ENCODE peak calls at places on chromosomes 16 and 17, in five cellular contexts. J is testis, T is neural progenitor cell, X is Karpas-422, M is prostate gland. H is an unnamed sample.

GRCh38 chr17:31424944-31425582 is 33.6 kb downstream of the RAB11FIP4 start:
- DNase-seq in T (peak; percentile 75), X (no peak), J (no peak), M (no peak), H (no peak)

GRCh38 chr17:4512156-4513112 is 13.8 kb downstream of the SPNS2 start:
- DNase-seq in J (no peak), M (no peak), T (no peak), X (no peak), H (no peak)

GRCh38 chr17:12990041-12990808 is 27.6 kb downstream of the ELAC2 start:
- DNase-seq in J (no peak), M (no peak), X (peak; percentile 48), T (no peak), H (no peak)

GRCh38 chr17:51166987-51167931 is 1.0 kb downstream of the NME2 start:
- DNase-seq in X (peak; percentile 87), T (peak; percentile 66), M (peak; percentile 14), J (peak; percentile 58), H (peak; percentile 78)

GRCh38 chr16:79171504-79172240 is 428.9 kb downstream of the MAF start:
- DNase-seq in J (no peak), X (no peak), M (no peak), T (no peak), H (no peak)

GRCh38 chr16:89095401-89095974 is 1.8 kb downstream of the ACSF3 start:
- DNase-seq in M (no peak), X (peak; percentile 49), T (no peak), J (no peak), H (no peak)

GRCh38 chr17:40322417-40323315 is 13.7 kb downstream of the RARA start:
- DNase-seq in T (no peak), M (no peak), J (peak; percentile 46), X (peak; percentile 94), H (peak; percentile 87)

GRCh38 chr16:77897831-77898540 is 109.6 kb downstream of the VAT1L start:
- DNase-seq in J (no peak), M (no peak), T (no peak), X (no peak), H (no peak)

GRCh38 chr17:7915611-7916382 is at the start of gene RNF227:
- DNase-seq in M (peak; percentile 91), X (peak; percentile 96), T (peak; percentile 95), J (peak; percentile 93), H (peak; percentile 98)

GRCh38 chr16:67774457-67774853 is 31.9 kb downstream of the RANBP10 start:
- DNase-seq in M (no peak), T (no peak), J (no peak), X (no peak), H (no peak)

GRCh38 chr17:46063239-46063638 is 64.2 kb downstream of the STH start:
- DNase-seq in X (no peak), J (no peak), T (no peak), M (no peak), H (peak; percentile 8)

GRCh38 chr16:763903-764750 is 3.6 kb downstream of the MSLN start:
- DNase-seq in X (no peak), J (no peak), T (no peak), M (no peak), H (no peak)

GRCh38 chr17:70564006-70564620 is 394.8 kb downstream of the KCNJ2 start:
- DNase-seq in T (no peak), X (no peak), J (no peak), M (no peak), H (no peak)

GRCh38 chr17:73820686-73821448 is 176.6 kb upstream of the SDK2 start:
- DNase-seq in X (peak; percentile 58), J (no peak), M (no peak), T (peak; percentile 86), H (peak; percentile 91)

GRCh38 chr16:8999800-9000199 is 36.1 kb upstream of the USP7 start:
- DNase-seq in X (no peak), J (no peak), M (no peak), T (no peak), H (no peak)

GRCh38 chr17:56793947-56794346 is 39.8 kb downstream of the C17orf67 start:
- DNase-seq in J (no peak), T (peak; percentile 28), X (no peak), M (no peak), H (no peak)

GRCh38 chr16:23950898-23951297 is 115.1 kb downstream of the PRKCB start:
- DNase-seq in T (no peak), X (no peak), M (no peak), J (no peak), H (peak; percentile 38)

GRCh38 chr17:1399366-1399678 is 700 bp downstream of the YWHAE start:
- DNase-seq in X (no peak), M (no peak), T (no peak), J (no peak), H (no peak)

GRCh38 chr16:27355610-27356009 is 41.8 kb downstream of the IL4R start:
- DNase-seq in T (peak; percentile 47), J (peak; percentile 77), X (peak; percentile 67), M (no peak), H (peak; percentile 71)

GRCh38 chr16:88403794-88404581 is 21.2 kb downstream of the ZNF469 start:
- DNase-seq in J (no peak), X (no peak), M (no peak), T (peak; percentile 38), H (no peak)

GRCh38 chr17:50186661-50187402 is 14.6 kb downstream of the COL1A1 start:
- DNase-seq in X (no peak), T (no peak), J (no peak), M (no peak), H (no peak)

GRCh38 chr16:28279006-28279405 is 13.3 kb upstream of the SBK1 start:
- DNase-seq in M (no peak), X (no peak), J (no peak), T (no peak), H (peak; percentile 16)

GRCh38 chr17:75514299-75515228 is 773 bp downstream of the CASKIN2 start:
- DNase-seq in T (peak; percentile 68), J (no peak), M (peak; percentile 58), X (no peak), H (peak; percentile 34)

GRCh38 chr16:56269824-56270684 is 78.8 kb downstream of the GNAO1 start:
- DNase-seq in M (no peak), J (peak; percentile 77), X (no peak), T (peak; percentile 20), H (peak; percentile 12)

GRCh38 chr17:77449908-77450741 is 309.4 kb downstream of the SEC14L1 start:
- DNase-seq in M (peak; percentile 73), X (peak; percentile 87), T (peak; percentile 89), J (peak; percentile 97), H (peak; percentile 60)

GRCh38 chr16:86951831-86952598 is 365.2 kb downstream of the C16orf95 start:
- DNase-seq in T (no peak), M (no peak), J (no peak), X (no peak), H (peak; percentile 83)

GRCh38 chr17:82888583-82889495 is 49.0 kb upstream of the ZNF750 start:
- DNase-seq in J (peak; percentile 48), X (no peak), T (no peak), M (peak; percentile 80), H (no peak)

GRCh38 chr16:69820926-69821541 is 58.9 kb downstream of the WWP2 start:
- DNase-seq in J (peak; percentile 74), X (no peak), M (peak; percentile 31), T (no peak), H (no peak)

GRCh38 chr17:39661044-39661406 is 4.1 kb upstream of the TCAP start:
- DNase-seq in M (no peak), T (peak; percentile 44), X (no peak), J (no peak), H (no peak)

GRCh38 chr17:9115446-9116265 is 94.3 kb downstream of the NTN1 start:
- DNase-seq in X (no peak), M (peak; percentile 26), T (peak; percentile 81), J (peak; percentile 22), H (no peak)

GRCh38 chr16:72122916-72123315 is 29.3 kb downstream of the DHX38 start:
- DNase-seq in T (no peak), X (no peak), J (no peak), M (no peak), H (no peak)

GRCh38 chr17:82948957-82949356 is 109.1 kb upstream of the ZNF750 start:
- DNase-seq in T (no peak), J (no peak), X (no peak), M (no peak), H (no peak)

GRCh38 chr17:16480995-16481394 is 11.0 kb downstream of the LRRC75A start:
- DNase-seq in J (no peak), T (no peak), X (no peak), M (no peak), H (no peak)

DNA sequence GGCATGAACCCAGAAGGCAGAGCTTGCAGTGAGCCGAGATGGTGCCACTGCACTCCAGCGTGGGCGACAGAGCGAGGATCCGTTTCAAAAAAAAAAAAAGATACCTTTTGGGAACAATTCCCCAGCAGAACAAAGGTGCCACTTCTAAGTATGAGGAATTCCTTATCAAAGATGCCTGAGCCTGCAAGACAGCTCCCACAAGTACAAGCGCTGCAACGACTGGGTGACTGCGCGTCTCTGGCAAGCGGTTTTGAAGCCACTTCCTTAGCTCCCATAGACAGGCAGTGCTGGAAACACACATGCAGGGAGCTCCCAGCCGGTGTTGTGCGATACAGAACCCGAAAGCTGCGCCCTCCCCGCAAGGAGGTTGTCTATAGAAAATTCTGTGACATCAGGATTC is 60.5 kb downstream of the ADCY9 start:
- DNase-seq in M (no peak), J (peak; percentile 56), X (no peak), T (no peak), H (no peak)
- H3K4me1 ChIP-seq in M (no peaks in the 10 kb centered on the region), J (peaks cover 48% of the 10 kb centered on the region), X (no peaks in the 10 kb centered on the region), T (peaks cover 6% of the 10 kb centered on the region), H (peaks cover 30% of the 10 kb centered on the region)

DNA sequence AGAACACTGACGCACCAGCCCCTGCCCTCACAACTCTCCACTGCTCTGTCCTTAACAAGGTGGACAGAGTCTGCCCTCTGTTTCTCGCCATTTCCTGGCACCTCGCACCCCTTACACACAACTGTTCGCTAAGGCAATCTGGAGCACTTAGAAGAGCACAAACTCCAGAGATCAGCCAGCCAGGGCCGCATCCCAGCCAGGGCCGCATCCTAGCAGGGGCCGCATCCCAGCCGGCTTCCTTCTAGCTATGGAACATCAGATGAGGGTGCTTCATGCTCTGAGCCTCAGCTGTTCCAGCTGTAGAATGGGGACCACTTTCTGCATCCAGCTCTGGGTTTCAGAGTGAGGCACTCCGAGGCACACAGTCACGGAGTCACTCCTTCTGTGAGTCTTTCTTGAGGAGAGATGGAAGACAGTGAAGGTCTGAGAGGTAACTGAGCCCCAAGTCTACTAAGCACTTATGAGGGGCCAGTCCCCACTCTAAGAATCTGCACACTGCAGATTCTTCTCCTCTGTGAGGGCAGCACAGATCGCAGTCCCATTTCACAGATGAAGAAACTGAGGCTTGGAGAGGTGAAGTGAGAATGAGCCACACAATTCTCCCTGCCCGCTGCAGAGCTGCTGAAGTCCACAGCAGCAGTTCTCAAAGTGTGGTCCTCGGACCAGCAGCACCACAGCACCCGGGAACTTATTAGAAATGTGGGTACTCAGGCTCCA is 20.9 kb downstream of the COTL1 start:
- DNase-seq in J (no peak), T (no peak), M (no peak), X (no peak), H (no peak)
- H3K4me1 ChIP-seq in J (peaks cover 12% of the 10 kb centered on the region), T (peaks cover 41% of the 10 kb centered on the region), M (no peaks in the 10 kb centered on the region), X (peaks cover 74% of the 10 kb centered on the region), H (peaks cover 30% of the 10 kb centered on the region)

GRCh38 chr16:30142672-30143346 is 19.8 kb upstream of the MAPK3 start:
- DNase-seq in T (peak; percentile 46), M (no peak), J (no peak), X (peak; percentile 53), H (no peak)
- H3K4me1 ChIP-seq in T (no peaks in the 10 kb centered on the region), M (no peaks in the 10 kb centered on the region), J (no peaks in the 10 kb centered on the region), X (peaks cover 5% of the 10 kb centered on the region), H (peaks cover under 1% of the 10 kb centered on the region)

DNA sequence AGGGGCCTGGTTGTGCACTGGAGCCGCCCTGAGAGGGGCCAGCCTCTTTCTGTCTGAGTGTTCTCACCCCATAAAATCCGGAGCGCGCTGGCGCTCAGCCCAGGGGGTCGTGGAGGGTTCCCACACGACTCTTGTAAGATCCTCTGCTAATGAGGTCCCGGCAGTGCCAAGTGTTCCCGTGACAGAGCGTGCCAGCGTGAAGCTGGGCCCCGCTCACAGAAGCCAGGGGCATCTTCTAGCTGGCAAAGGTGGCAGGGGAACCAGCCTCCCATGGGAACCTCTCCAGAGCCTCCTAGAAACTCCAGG is 91.4 kb upstream of the GSE1 start:
- DNase-seq in T (no peak), J (no peak), X (no peak), M (no peak), H (peak; percentile 33)
- H3K4me1 ChIP-seq in T (peaks cover 31% of the 10 kb centered on the region), J (peaks cover 19% of the 10 kb centered on the region), X (peaks cover 5% of the 10 kb centered on the region), M (peaks cover 28% of the 10 kb centered on the region), H (peaks cover 40% of the 10 kb centered on the region)

H was measured in A673.